ENCODE peak calls at places on chromosomes 12 and 14, in five cellular contexts. One of them, this sample, is unnamed.

GRCh38 chr14:91402278-91403068 is 15.1 kb downstream of the CCDC88C start:
- DNase-seq in H1: no peak
- DNase-seq in mesendoderm: no peak
- DNase-seq in mesenchymal stem cell: no peak
- DNase-seq in H9: no peak
- DNase-seq in this sample: no peak

GRCh38 chr12:112803620-112804279 is 12.2 kb downstream of the RPH3A start:
- DNase-seq in H9: no peak
- DNase-seq in mesendoderm: peak; percentile 32
- DNase-seq in mesenchymal stem cell: no peak
- DNase-seq in H1: no peak
- DNase-seq in this sample: no peak

GRCh38 chr12:86117711-86118110 is 138.5 kb downstream of the MGAT4C start:
- DNase-seq in mesendoderm: no peak
- DNase-seq in mesenchymal stem cell: peak; percentile 6
- DNase-seq in H9: no peak
- DNase-seq in H1: no peak
- DNase-seq in this sample: no peak

GRCh38 chr12:94875525-94875924 is 128.0 kb downstream of the NDUFA12 start:
- DNase-seq in H1: no peak
- DNase-seq in H9: peak; percentile 66
- DNase-seq in mesenchymal stem cell: no peak
- DNase-seq in mesendoderm: peak; percentile 69
- DNase-seq in this sample: no peak

GRCh38 chr14:32049361-32050103 is 27.6 kb upstream of the ARHGAP5 start:
- DNase-seq in H9: no peak
- DNase-seq in H1: no peak
- DNase-seq in mesenchymal stem cell: no peak
- DNase-seq in mesendoderm: peak; percentile 20
- DNase-seq in this sample: no peak

GRCh38 chr14:33602396-33602795 is 348.5 kb downstream of the EGLN3 start:
- DNase-seq in H9: no peak
- DNase-seq in mesenchymal stem cell: peak; percentile 51
- DNase-seq in mesendoderm: no peak
- DNase-seq in H1: no peak
- DNase-seq in this sample: no peak

GRCh38 chr14:51269634-51270033 is 29.6 kb downstream of the TMX1 start:
- DNase-seq in mesenchymal stem cell: peak; percentile 63
- DNase-seq in H1: no peak
- DNase-seq in H9: no peak
- DNase-seq in mesendoderm: no peak
- DNase-seq in this sample: no peak

GRCh38 chr12:93742086-93742934 is 65.1 kb downstream of the CRADD start:
- DNase-seq in mesendoderm: peak; percentile 81
- DNase-seq in H9: peak; percentile 59
- DNase-seq in mesenchymal stem cell: peak; percentile 69
- DNase-seq in H1: peak; percentile 13
- DNase-seq in this sample: peak; percentile 36

GRCh38 chr12:96811083-96811482 is 96.0 kb upstream of the NEDD1 start:
- DNase-seq in mesendoderm: peak; percentile 69
- DNase-seq in mesenchymal stem cell: peak; percentile 76
- DNase-seq in H9: no peak
- DNase-seq in H1: no peak
- DNase-seq in this sample: no peak

GRCh38 chr12:106192659-106193403 is 54.1 kb upstream of the NUAK1 start:
- DNase-seq in H9: no peak
- DNase-seq in mesenchymal stem cell: no peak
- DNase-seq in mesendoderm: no peak
- DNase-seq in H1: no peak
- DNase-seq in this sample: no peak
- H3K79me1 ChIP-seq in H9: no peaks in the 10 kb centered on the region
- H3K79me1 ChIP-seq in mesenchymal stem cell: no peaks in the 10 kb centered on the region
- H3K79me1 ChIP-seq in mesendoderm: no peaks in the 10 kb centered on the region
- H3K79me1 ChIP-seq in H1: no peaks in the 10 kb centered on the region
- H3K79me1 ChIP-seq in this sample: no peaks in the 10 kb centered on the region

GRCh38 chr14:65229431-65230286 is 127.3 kb upstream of the MAX start:
- DNase-seq in H9: peak; percentile 60
- DNase-seq in H1: no peak
- DNase-seq in mesendoderm: peak; percentile 57
- DNase-seq in mesenchymal stem cell: peak; percentile 63
- DNase-seq in this sample: peak; percentile 85
- H3K79me1 ChIP-seq in H9: no peaks in the 10 kb centered on the region
- H3K79me1 ChIP-seq in H1: no peaks in the 10 kb centered on the region
- H3K79me1 ChIP-seq in mesendoderm: no peaks in the 10 kb centered on the region
- H3K79me1 ChIP-seq in mesenchymal stem cell: no peaks in the 10 kb centered on the region
- H3K79me1 ChIP-seq in this sample: no peaks in the 10 kb centered on the region

GRCh38 chr12:11749943-11750690 is 100.6 kb downstream of the ETV6 start:
- DNase-seq in mesenchymal stem cell: no peak
- DNase-seq in H9: no peak
- DNase-seq in H1: no peak
- DNase-seq in mesendoderm: no peak
- DNase-seq in this sample: no peak

GRCh38 chr12:11746940-11747716 is 97.7 kb downstream of the ETV6 start:
- DNase-seq in H1: no peak
- DNase-seq in mesendoderm: no peak
- DNase-seq in mesenchymal stem cell: no peak
- DNase-seq in H9: no peak
- DNase-seq in this sample: no peak

GRCh38 chr12:11745112-11745511 is 95.6 kb downstream of the ETV6 start:
- DNase-seq in mesenchymal stem cell: no peak
- DNase-seq in H1: no peak
- DNase-seq in H9: no peak
- DNase-seq in mesendoderm: no peak
- DNase-seq in this sample: no peak

GRCh38 chr12:11746024-11746771 is 96.7 kb downstream of the ETV6 start:
- DNase-seq in mesenchymal stem cell: peak; percentile 38
- DNase-seq in H1: no peak
- DNase-seq in mesendoderm: peak; percentile 79
- DNase-seq in H9: no peak
- DNase-seq in this sample: no peak

DNA sequence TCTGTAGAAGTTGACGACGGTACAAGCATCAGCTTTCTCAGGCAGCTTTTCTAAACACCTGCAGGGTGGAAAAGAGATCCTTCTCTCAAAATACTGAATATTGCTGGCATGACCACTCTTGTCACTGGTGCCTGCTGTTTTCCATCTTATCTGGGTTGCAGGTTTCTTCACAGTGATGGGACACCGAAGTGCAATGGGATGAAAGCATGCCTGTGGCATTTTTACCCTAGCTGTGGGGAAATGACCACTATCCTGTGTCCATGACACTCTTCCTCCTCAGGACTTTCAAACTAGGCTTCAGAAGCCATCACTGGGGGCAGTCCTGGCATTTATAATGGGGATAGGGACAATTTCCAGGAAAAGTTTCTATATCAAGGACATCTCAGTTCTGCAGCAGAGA is 98.5 kb downstream of the ETV6 start:
- DNase-seq in H9: no peak
- DNase-seq in H1: no peak
- DNase-seq in mesendoderm: no peak
- DNase-seq in mesenchymal stem cell: no peak
- DNase-seq in this sample: no peak
- H3K79me1 ChIP-seq in H9: no peaks in the 10 kb centered on the region
- H3K79me1 ChIP-seq in H1: peaks cover 2% of the 10 kb centered on the region
- H3K79me1 ChIP-seq in mesendoderm: peaks cover 2% of the 10 kb centered on the region
- H3K79me1 ChIP-seq in mesenchymal stem cell: peaks cover 35% of the 10 kb centered on the region
- H3K79me1 ChIP-seq in this sample: no peaks in the 10 kb centered on the region

DNA sequence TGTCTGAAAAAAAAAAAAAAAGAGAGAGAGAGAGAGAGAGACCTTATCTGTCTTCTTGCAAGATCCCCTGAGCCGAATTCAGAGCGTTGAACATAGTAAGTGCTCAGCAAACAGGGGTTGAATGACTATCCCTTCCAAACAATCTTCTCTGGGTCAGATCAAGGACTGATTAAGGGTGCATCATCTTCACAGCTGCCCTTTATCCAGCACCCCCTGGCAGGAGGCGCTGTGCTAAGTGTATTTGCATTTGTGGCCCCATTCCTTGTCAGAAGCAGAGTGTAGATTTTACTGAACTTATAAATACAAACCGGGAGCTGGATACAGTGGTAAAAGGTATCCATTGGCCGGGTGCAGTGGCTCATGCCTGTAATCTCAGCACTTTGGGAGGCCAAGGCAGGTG is 8.8 kb upstream of the TRPV4 start:
- DNase-seq in H9: no peak
- DNase-seq in H1: no peak
- DNase-seq in mesenchymal stem cell: no peak
- DNase-seq in mesendoderm: no peak
- DNase-seq in this sample: no peak
- H3K79me1 ChIP-seq in H9: no peaks in the 10 kb centered on the region
- H3K79me1 ChIP-seq in H1: no peaks in the 10 kb centered on the region
- H3K79me1 ChIP-seq in mesenchymal stem cell: no peaks in the 10 kb centered on the region
- H3K79me1 ChIP-seq in mesendoderm: no peaks in the 10 kb centered on the region
- H3K79me1 ChIP-seq in this sample: no peaks in the 10 kb centered on the region

GRCh38 chr14:102826751-102827675 is 49.8 kb downstream of the TRAF3 start:
- DNase-seq in mesenchymal stem cell: no peak
- DNase-seq in H1: no peak
- DNase-seq in mesendoderm: no peak
- DNase-seq in H9: no peak
- DNase-seq in this sample: no peak
- H3K79me1 ChIP-seq in mesenchymal stem cell: peaks cover 51% of the 10 kb centered on the region
- H3K79me1 ChIP-seq in H1: peaks cover 3% of the 10 kb centered on the region
- H3K79me1 ChIP-seq in mesendoderm: no peaks in the 10 kb centered on the region
- H3K79me1 ChIP-seq in H9: no peaks in the 10 kb centered on the region
- H3K79me1 ChIP-seq in this sample: no peaks in the 10 kb centered on the region

DNA sequence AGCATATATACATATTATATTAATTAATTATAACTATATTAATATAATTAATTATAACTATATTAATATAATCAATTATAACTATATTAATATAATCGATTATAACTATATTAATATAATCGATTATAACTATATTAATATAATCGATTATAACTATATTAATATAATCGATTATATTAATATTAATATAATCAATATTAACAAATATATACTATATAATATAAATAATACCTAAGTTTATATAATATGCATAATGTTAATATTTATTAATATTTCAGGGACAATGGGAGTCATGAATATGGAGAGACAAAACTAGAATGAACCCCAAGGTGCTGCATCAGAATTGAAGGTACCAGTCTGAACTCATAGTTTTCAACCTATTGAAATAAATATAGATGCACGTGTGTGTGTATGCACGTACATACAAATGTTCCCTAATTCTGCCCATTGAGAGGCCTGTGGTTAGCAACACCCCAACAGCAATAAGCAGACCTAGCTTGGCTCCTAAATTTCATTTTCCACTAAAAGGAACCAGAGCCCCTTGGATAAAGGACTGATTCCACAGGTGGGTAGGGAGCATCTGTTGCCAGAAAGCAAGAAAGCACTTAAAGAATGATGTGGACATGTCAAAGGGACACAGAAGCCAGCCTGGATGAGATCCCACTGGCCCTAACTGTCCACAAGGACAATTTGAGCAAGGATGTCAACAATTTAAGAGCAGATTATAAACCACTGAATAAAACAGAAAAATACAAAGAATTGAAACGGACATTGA is 21.3 kb downstream of the SSH1 start:
- DNase-seq in mesendoderm: no peak
- DNase-seq in mesenchymal stem cell: no peak
- DNase-seq in H1: no peak
- DNase-seq in H9: no peak
- DNase-seq in this sample: no peak
- H3K79me1 ChIP-seq in mesendoderm: peaks cover 2% of the 10 kb centered on the region
- H3K79me1 ChIP-seq in mesenchymal stem cell: peaks cover 2% of the 10 kb centered on the region
- H3K79me1 ChIP-seq in H1: peaks cover 2% of the 10 kb centered on the region
- H3K79me1 ChIP-seq in H9: no peaks in the 10 kb centered on the region
- H3K79me1 ChIP-seq in this sample: peaks cover 3% of the 10 kb centered on the region

GRCh38 chr12:11711675-11712327 is 62.3 kb downstream of the ETV6 start:
- DNase-seq in mesendoderm: no peak
- DNase-seq in H1: no peak
- DNase-seq in mesenchymal stem cell: no peak
- DNase-seq in H9: no peak
- DNase-seq in this sample: no peak

GRCh38 chr12:11709513-11709912 is 60.0 kb downstream of the ETV6 start:
- DNase-seq in H9: no peak
- DNase-seq in mesenchymal stem cell: no peak
- DNase-seq in H1: no peak
- DNase-seq in mesendoderm: no peak
- DNase-seq in this sample: no peak

GRCh38 chr12:11710431-11710830 is 61.0 kb downstream of the ETV6 start:
- DNase-seq in mesendoderm: no peak
- DNase-seq in mesenchymal stem cell: no peak
- DNase-seq in H1: no peak
- DNase-seq in H9: no peak
- DNase-seq in this sample: no peak

GRCh38 chr12:11712491-11712890 is 63.0 kb downstream of the ETV6 start:
- DNase-seq in H9: no peak
- DNase-seq in mesendoderm: no peak
- DNase-seq in H1: no peak
- DNase-seq in mesenchymal stem cell: no peak
- DNase-seq in this sample: no peak

DNA sequence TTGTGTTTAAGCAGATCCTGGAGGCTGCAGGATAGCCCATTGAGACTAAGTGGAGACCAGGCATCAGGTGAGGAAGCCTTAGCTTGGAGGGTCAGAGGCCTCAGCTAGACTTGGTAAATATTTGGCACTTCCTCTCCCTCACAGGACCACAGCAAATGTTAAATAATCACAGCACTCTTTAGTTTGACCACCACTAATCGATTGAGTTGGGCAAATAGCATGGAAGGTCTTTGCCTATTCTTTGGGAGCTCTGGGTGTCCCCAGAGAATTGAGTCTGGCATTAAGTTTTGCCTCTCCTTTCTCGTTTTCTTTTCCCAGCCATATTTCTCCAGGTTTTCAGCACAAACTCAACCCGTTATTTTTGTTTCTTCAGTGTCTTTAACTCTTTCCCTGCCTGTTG is 61.4 kb downstream of the ETV6 start:
- DNase-seq in H1: no peak
- DNase-seq in H9: no peak
- DNase-seq in mesenchymal stem cell: no peak
- DNase-seq in mesendoderm: no peak
- DNase-seq in this sample: no peak
- H3K79me1 ChIP-seq in H1: peaks cover 14% of the 10 kb centered on the region
- H3K79me1 ChIP-seq in H9: no peaks in the 10 kb centered on the region
- H3K79me1 ChIP-seq in mesenchymal stem cell: peaks cover 45% of the 10 kb centered on the region
- H3K79me1 ChIP-seq in mesendoderm: peaks cover 3% of the 10 kb centered on the region
- H3K79me1 ChIP-seq in this sample: peaks cover 1% of the 10 kb centered on the region

DNA sequence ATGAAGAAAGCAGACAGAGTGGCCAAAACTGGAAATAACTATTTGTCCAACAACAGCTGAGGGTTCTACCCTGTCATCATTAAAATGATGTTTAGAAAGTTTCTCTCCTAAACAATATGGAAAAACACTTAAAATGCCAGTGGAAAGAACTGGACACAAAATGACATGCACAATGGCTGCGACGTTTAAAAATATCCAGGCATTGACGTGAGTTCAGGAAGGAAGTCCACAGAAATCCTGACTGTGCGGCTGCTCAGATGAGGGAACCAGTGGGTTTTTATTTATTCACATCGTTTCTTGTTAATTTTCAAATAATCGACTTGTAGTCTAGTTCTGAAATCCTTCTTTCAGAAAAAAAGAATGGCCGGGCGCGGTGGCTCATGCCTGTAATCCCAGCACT is 58.3 kb downstream of the CCNK start:
- DNase-seq in mesenchymal stem cell: no peak
- DNase-seq in H1: no peak
- DNase-seq in mesendoderm: no peak
- DNase-seq in H9: no peak
- DNase-seq in this sample: no peak
- H3K79me1 ChIP-seq in mesenchymal stem cell: peaks cover 7% of the 10 kb centered on the region
- H3K79me1 ChIP-seq in H1: peaks cover 34% of the 10 kb centered on the region
- H3K79me1 ChIP-seq in mesendoderm: no peaks in the 10 kb centered on the region
- H3K79me1 ChIP-seq in H9: peaks cover 3% of the 10 kb centered on the region
- H3K79me1 ChIP-seq in this sample: peaks cover 17% of the 10 kb centered on the region

This sample was measured in neuronal stem cell.